ENCODE peak calls at places on chromosomes 7 and 10, in seven cellular contexts. One of them, this sample, is unnamed.

GRCh38 chr7:116834815-116835533 is 27.4 kb upstream of the CAPZA2 start:
- DNase-seq in AG08395: peak
- DNase-seq in CD14-positive monocyte: no peak
- DNase-seq in activated CD4-positive, CD25-positive, alpha-beta regulatory T cell treated with anti-CD3 and anti-CD28 coated beads, Interleukin-2, amount 50 U/mL, for 72 hours: no peak
- DNase-seq in activated T-helper 1 cell treated with anti-CD3 and anti-CD28 coated beads, Interleukin-12 subunit alpha, Interleukin-12 subunit beta, Interleukin-2, Interleukin-4 antibody, amounts not matched to agents 30 ng/mL and 10 ng/mL and 1 ng/mL, durations not matched to agents 14 hours and 24 hours and 36 hours: no peak
- DNase-seq in midbrain: no peak
- DNase-seq in stimulated activated CD8-positive, alpha-beta memory T cell treated with anti-CD3 and anti-CD28 coated beads, Interleukin-4, amount 100 ng/mL, for 4 hours: no peak
- DNase-seq in this sample: peak

GRCh38 chr10:60235001-60235400 is 154.7 kb downstream of the ANK3 start:
- DNase-seq in AG08395: peak
- DNase-seq in CD14-positive monocyte: no peak
- DNase-seq in activated CD4-positive, CD25-positive, alpha-beta regulatory T cell treated with anti-CD3 and anti-CD28 coated beads, Interleukin-2, amount 50 U/mL, for 72 hours: no peak
- DNase-seq in midbrain: peak
- DNase-seq in stimulated activated CD8-positive, alpha-beta memory T cell treated with anti-CD3 and anti-CD28 coated beads, Interleukin-4, amount 100 ng/mL, for 4 hours: no peak
- DNase-seq in activated T-helper 1 cell treated with anti-CD3 and anti-CD28 coated beads, Interleukin-12 subunit alpha, Interleukin-12 subunit beta, Interleukin-2, Interleukin-4 antibody, amounts not matched to agents 30 ng/mL and 10 ng/mL and 1 ng/mL, durations not matched to agents 14 hours and 24 hours and 36 hours: no peak
- DNase-seq in this sample: peak

GRCh38 chr10:1169186-1169885 is 113.2 kb downstream of the WDR37 start:
- DNase-seq in AG08395: no peak
- DNase-seq in activated CD4-positive, CD25-positive, alpha-beta regulatory T cell treated with anti-CD3 and anti-CD28 coated beads, Interleukin-2, amount 50 U/mL, for 72 hours: no peak
- DNase-seq in midbrain: no peak
- DNase-seq in CD14-positive monocyte: no peak
- DNase-seq in activated T-helper 1 cell treated with anti-CD3 and anti-CD28 coated beads, Interleukin-12 subunit alpha, Interleukin-12 subunit beta, Interleukin-2, Interleukin-4 antibody, amounts not matched to agents 30 ng/mL and 10 ng/mL and 1 ng/mL, durations not matched to agents 14 hours and 24 hours and 36 hours: no peak
- DNase-seq in stimulated activated CD8-positive, alpha-beta memory T cell treated with anti-CD3 and anti-CD28 coated beads, Interleukin-4, amount 100 ng/mL, for 4 hours: no peak
- DNase-seq in this sample: no peak

GRCh38 chr7:139650429-139651100 is 127.1 kb downstream of the CLEC2L start:
- DNase-seq in activated CD4-positive, CD25-positive, alpha-beta regulatory T cell treated with anti-CD3 and anti-CD28 coated beads, Interleukin-2, amount 50 U/mL, for 72 hours: no peak
- DNase-seq in activated T-helper 1 cell treated with anti-CD3 and anti-CD28 coated beads, Interleukin-12 subunit alpha, Interleukin-12 subunit beta, Interleukin-2, Interleukin-4 antibody, amounts not matched to agents 30 ng/mL and 10 ng/mL and 1 ng/mL, durations not matched to agents 14 hours and 24 hours and 36 hours: no peak
- DNase-seq in stimulated activated CD8-positive, alpha-beta memory T cell treated with anti-CD3 and anti-CD28 coated beads, Interleukin-4, amount 100 ng/mL, for 4 hours: no peak
- DNase-seq in CD14-positive monocyte: no peak
- DNase-seq in midbrain: no peak
- DNase-seq in AG08395: no peak
- DNase-seq in this sample: no peak

GRCh38 chr7:20791523-20791879 is 4.8 kb upstream of the SP8 start:
- DNase-seq in midbrain: no peak
- DNase-seq in activated CD4-positive, CD25-positive, alpha-beta regulatory T cell treated with anti-CD3 and anti-CD28 coated beads, Interleukin-2, amount 50 U/mL, for 72 hours: no peak
- DNase-seq in CD14-positive monocyte: no peak
- DNase-seq in AG08395: no peak
- DNase-seq in stimulated activated CD8-positive, alpha-beta memory T cell treated with anti-CD3 and anti-CD28 coated beads, Interleukin-4, amount 100 ng/mL, for 4 hours: no peak
- DNase-seq in activated T-helper 1 cell treated with anti-CD3 and anti-CD28 coated beads, Interleukin-12 subunit alpha, Interleukin-12 subunit beta, Interleukin-2, Interleukin-4 antibody, amounts not matched to agents 30 ng/mL and 10 ng/mL and 1 ng/mL, durations not matched to agents 14 hours and 24 hours and 36 hours: no peak
- DNase-seq in this sample: no peak

GRCh38 chr10:70729763-70730357 is 55.3 kb downstream of the TBATA start:
- DNase-seq in AG08395: no peak
- DNase-seq in midbrain: peak
- DNase-seq in activated T-helper 1 cell treated with anti-CD3 and anti-CD28 coated beads, Interleukin-12 subunit alpha, Interleukin-12 subunit beta, Interleukin-2, Interleukin-4 antibody, amounts not matched to agents 30 ng/mL and 10 ng/mL and 1 ng/mL, durations not matched to agents 14 hours and 24 hours and 36 hours: no peak
- DNase-seq in CD14-positive monocyte: no peak
- DNase-seq in activated CD4-positive, CD25-positive, alpha-beta regulatory T cell treated with anti-CD3 and anti-CD28 coated beads, Interleukin-2, amount 50 U/mL, for 72 hours: no peak
- DNase-seq in stimulated activated CD8-positive, alpha-beta memory T cell treated with anti-CD3 and anti-CD28 coated beads, Interleukin-4, amount 100 ng/mL, for 4 hours: no peak
- DNase-seq in this sample: peak

GRCh38 chr7:47428780-47429472 is 153.0 kb downstream of the TNS3 start:
- DNase-seq in activated T-helper 1 cell treated with anti-CD3 and anti-CD28 coated beads, Interleukin-12 subunit alpha, Interleukin-12 subunit beta, Interleukin-2, Interleukin-4 antibody, amounts not matched to agents 30 ng/mL and 10 ng/mL and 1 ng/mL, durations not matched to agents 14 hours and 24 hours and 36 hours: no peak
- DNase-seq in activated CD4-positive, CD25-positive, alpha-beta regulatory T cell treated with anti-CD3 and anti-CD28 coated beads, Interleukin-2, amount 50 U/mL, for 72 hours: no peak
- DNase-seq in AG08395: no peak
- DNase-seq in stimulated activated CD8-positive, alpha-beta memory T cell treated with anti-CD3 and anti-CD28 coated beads, Interleukin-4, amount 100 ng/mL, for 4 hours: no peak
- DNase-seq in midbrain: no peak
- DNase-seq in CD14-positive monocyte: no peak
- DNase-seq in this sample: no peak

GRCh38 chr10:118918689-118919088 is 110.8 kb upstream of the NANOS1 start:
- DNase-seq in AG08395: no peak
- DNase-seq in CD14-positive monocyte: no peak
- DNase-seq in midbrain: no peak
- DNase-seq in activated CD4-positive, CD25-positive, alpha-beta regulatory T cell treated with anti-CD3 and anti-CD28 coated beads, Interleukin-2, amount 50 U/mL, for 72 hours: no peak
- DNase-seq in stimulated activated CD8-positive, alpha-beta memory T cell treated with anti-CD3 and anti-CD28 coated beads, Interleukin-4, amount 100 ng/mL, for 4 hours: no peak
- DNase-seq in activated T-helper 1 cell treated with anti-CD3 and anti-CD28 coated beads, Interleukin-12 subunit alpha, Interleukin-12 subunit beta, Interleukin-2, Interleukin-4 antibody, amounts not matched to agents 30 ng/mL and 10 ng/mL and 1 ng/mL, durations not matched to agents 14 hours and 24 hours and 36 hours: no peak
- DNase-seq in this sample: no peak

GRCh38 chr7:67618569-67619543 is 622.2 kb downstream of the TYW1 start:
- DNase-seq in stimulated activated CD8-positive, alpha-beta memory T cell treated with anti-CD3 and anti-CD28 coated beads, Interleukin-4, amount 100 ng/mL, for 4 hours: no peak
- DNase-seq in activated CD4-positive, CD25-positive, alpha-beta regulatory T cell treated with anti-CD3 and anti-CD28 coated beads, Interleukin-2, amount 50 U/mL, for 72 hours: no peak
- DNase-seq in activated T-helper 1 cell treated with anti-CD3 and anti-CD28 coated beads, Interleukin-12 subunit alpha, Interleukin-12 subunit beta, Interleukin-2, Interleukin-4 antibody, amounts not matched to agents 30 ng/mL and 10 ng/mL and 1 ng/mL, durations not matched to agents 14 hours and 24 hours and 36 hours: no peak
- DNase-seq in CD14-positive monocyte: no peak
- DNase-seq in AG08395: peak
- DNase-seq in midbrain: no peak
- DNase-seq in this sample: no peak

GRCh38 chr10:25294032-25294926 is 119.5 kb downstream of the GPR158 start:
- DNase-seq in activated CD4-positive, CD25-positive, alpha-beta regulatory T cell treated with anti-CD3 and anti-CD28 coated beads, Interleukin-2, amount 50 U/mL, for 72 hours: no peak
- DNase-seq in activated T-helper 1 cell treated with anti-CD3 and anti-CD28 coated beads, Interleukin-12 subunit alpha, Interleukin-12 subunit beta, Interleukin-2, Interleukin-4 antibody, amounts not matched to agents 30 ng/mL and 10 ng/mL and 1 ng/mL, durations not matched to agents 14 hours and 24 hours and 36 hours: no peak
- DNase-seq in AG08395: peak
- DNase-seq in midbrain: no peak
- DNase-seq in CD14-positive monocyte: no peak
- DNase-seq in stimulated activated CD8-positive, alpha-beta memory T cell treated with anti-CD3 and anti-CD28 coated beads, Interleukin-4, amount 100 ng/mL, for 4 hours: no peak
- DNase-seq in this sample: no peak

GRCh38 chr7:80934286-80934685 is 15.4 kb upstream of the SEMA3C start:
- DNase-seq in activated CD4-positive, CD25-positive, alpha-beta regulatory T cell treated with anti-CD3 and anti-CD28 coated beads, Interleukin-2, amount 50 U/mL, for 72 hours: no peak
- DNase-seq in activated T-helper 1 cell treated with anti-CD3 and anti-CD28 coated beads, Interleukin-12 subunit alpha, Interleukin-12 subunit beta, Interleukin-2, Interleukin-4 antibody, amounts not matched to agents 30 ng/mL and 10 ng/mL and 1 ng/mL, durations not matched to agents 14 hours and 24 hours and 36 hours: no peak
- DNase-seq in stimulated activated CD8-positive, alpha-beta memory T cell treated with anti-CD3 and anti-CD28 coated beads, Interleukin-4, amount 100 ng/mL, for 4 hours: no peak
- DNase-seq in AG08395: peak
- DNase-seq in CD14-positive monocyte: no peak
- DNase-seq in midbrain: no peak
- DNase-seq in this sample: no peak

GRCh38 chr10:74082319-74082718 is 68.3 kb downstream of the AP3M1 start:
- DNase-seq in activated T-helper 1 cell treated with anti-CD3 and anti-CD28 coated beads, Interleukin-12 subunit alpha, Interleukin-12 subunit beta, Interleukin-2, Interleukin-4 antibody, amounts not matched to agents 30 ng/mL and 10 ng/mL and 1 ng/mL, durations not matched to agents 14 hours and 24 hours and 36 hours: no peak
- DNase-seq in AG08395: no peak
- DNase-seq in activated CD4-positive, CD25-positive, alpha-beta regulatory T cell treated with anti-CD3 and anti-CD28 coated beads, Interleukin-2, amount 50 U/mL, for 72 hours: no peak
- DNase-seq in stimulated activated CD8-positive, alpha-beta memory T cell treated with anti-CD3 and anti-CD28 coated beads, Interleukin-4, amount 100 ng/mL, for 4 hours: no peak
- DNase-seq in midbrain: no peak
- DNase-seq in CD14-positive monocyte: no peak
- DNase-seq in this sample: no peak

GRCh38 chr7:144785491-144785890 is 50.4 kb downstream of the TPK1 start:
- DNase-seq in activated T-helper 1 cell treated with anti-CD3 and anti-CD28 coated beads, Interleukin-12 subunit alpha, Interleukin-12 subunit beta, Interleukin-2, Interleukin-4 antibody, amounts not matched to agents 30 ng/mL and 10 ng/mL and 1 ng/mL, durations not matched to agents 14 hours and 24 hours and 36 hours: no peak
- DNase-seq in stimulated activated CD8-positive, alpha-beta memory T cell treated with anti-CD3 and anti-CD28 coated beads, Interleukin-4, amount 100 ng/mL, for 4 hours: no peak
- DNase-seq in CD14-positive monocyte: no peak
- DNase-seq in activated CD4-positive, CD25-positive, alpha-beta regulatory T cell treated with anti-CD3 and anti-CD28 coated beads, Interleukin-2, amount 50 U/mL, for 72 hours: no peak
- DNase-seq in AG08395: no peak
- DNase-seq in midbrain: no peak
- DNase-seq in this sample: peak

GRCh38 chr10:112333452-112333851 is 40.5 kb upstream of the ACSL5 start:
- DNase-seq in AG08395: no peak
- DNase-seq in CD14-positive monocyte: no peak
- DNase-seq in activated T-helper 1 cell treated with anti-CD3 and anti-CD28 coated beads, Interleukin-12 subunit alpha, Interleukin-12 subunit beta, Interleukin-2, Interleukin-4 antibody, amounts not matched to agents 30 ng/mL and 10 ng/mL and 1 ng/mL, durations not matched to agents 14 hours and 24 hours and 36 hours: no peak
- DNase-seq in stimulated activated CD8-positive, alpha-beta memory T cell treated with anti-CD3 and anti-CD28 coated beads, Interleukin-4, amount 100 ng/mL, for 4 hours: no peak
- DNase-seq in activated CD4-positive, CD25-positive, alpha-beta regulatory T cell treated with anti-CD3 and anti-CD28 coated beads, Interleukin-2, amount 50 U/mL, for 72 hours: no peak
- DNase-seq in midbrain: no peak
- DNase-seq in this sample: no peak

GRCh38 chr7:95582578-95583293 is 13.6 kb downstream of the PDK4 start:
- DNase-seq in CD14-positive monocyte: no peak
- DNase-seq in AG08395: no peak
- DNase-seq in midbrain: no peak
- DNase-seq in activated T-helper 1 cell treated with anti-CD3 and anti-CD28 coated beads, Interleukin-12 subunit alpha, Interleukin-12 subunit beta, Interleukin-2, Interleukin-4 antibody, amounts not matched to agents 30 ng/mL and 10 ng/mL and 1 ng/mL, durations not matched to agents 14 hours and 24 hours and 36 hours: no peak
- DNase-seq in activated CD4-positive, CD25-positive, alpha-beta regulatory T cell treated with anti-CD3 and anti-CD28 coated beads, Interleukin-2, amount 50 U/mL, for 72 hours: no peak
- DNase-seq in stimulated activated CD8-positive, alpha-beta memory T cell treated with anti-CD3 and anti-CD28 coated beads, Interleukin-4, amount 100 ng/mL, for 4 hours: no peak
- DNase-seq in this sample: no peak

GRCh38 chr10:111142082-111142481 is 65.3 kb downstream of the ADRA2A start:
- DNase-seq in stimulated activated CD8-positive, alpha-beta memory T cell treated with anti-CD3 and anti-CD28 coated beads, Interleukin-4, amount 100 ng/mL, for 4 hours: no peak
- DNase-seq in midbrain: no peak
- DNase-seq in activated CD4-positive, CD25-positive, alpha-beta regulatory T cell treated with anti-CD3 and anti-CD28 coated beads, Interleukin-2, amount 50 U/mL, for 72 hours: no peak
- DNase-seq in CD14-positive monocyte: no peak
- DNase-seq in AG08395: no peak
- DNase-seq in activated T-helper 1 cell treated with anti-CD3 and anti-CD28 coated beads, Interleukin-12 subunit alpha, Interleukin-12 subunit beta, Interleukin-2, Interleukin-4 antibody, amounts not matched to agents 30 ng/mL and 10 ng/mL and 1 ng/mL, durations not matched to agents 14 hours and 24 hours and 36 hours: no peak
- DNase-seq in this sample: no peak

GRCh38 chr10:101397140-101397539 is 43.2 kb downstream of the BTRC start:
- DNase-seq in AG08395: peak
- DNase-seq in midbrain: peak
- DNase-seq in activated CD4-positive, CD25-positive, alpha-beta regulatory T cell treated with anti-CD3 and anti-CD28 coated beads, Interleukin-2, amount 50 U/mL, for 72 hours: no peak
- DNase-seq in CD14-positive monocyte: no peak
- DNase-seq in activated T-helper 1 cell treated with anti-CD3 and anti-CD28 coated beads, Interleukin-12 subunit alpha, Interleukin-12 subunit beta, Interleukin-2, Interleukin-4 antibody, amounts not matched to agents 30 ng/mL and 10 ng/mL and 1 ng/mL, durations not matched to agents 14 hours and 24 hours and 36 hours: peak
- DNase-seq in stimulated activated CD8-positive, alpha-beta memory T cell treated with anti-CD3 and anti-CD28 coated beads, Interleukin-4, amount 100 ng/mL, for 4 hours: no peak
- DNase-seq in this sample: peak

GRCh38 chr7:14191686-14192098 is 202.2 kb upstream of the ETV1 start:
- DNase-seq in activated CD4-positive, CD25-positive, alpha-beta regulatory T cell treated with anti-CD3 and anti-CD28 coated beads, Interleukin-2, amount 50 U/mL, for 72 hours: no peak
- DNase-seq in midbrain: no peak
- DNase-seq in stimulated activated CD8-positive, alpha-beta memory T cell treated with anti-CD3 and anti-CD28 coated beads, Interleukin-4, amount 100 ng/mL, for 4 hours: no peak
- DNase-seq in activated T-helper 1 cell treated with anti-CD3 and anti-CD28 coated beads, Interleukin-12 subunit alpha, Interleukin-12 subunit beta, Interleukin-2, Interleukin-4 antibody, amounts not matched to agents 30 ng/mL and 10 ng/mL and 1 ng/mL, durations not matched to agents 14 hours and 24 hours and 36 hours: no peak
- DNase-seq in AG08395: peak
- DNase-seq in CD14-positive monocyte: no peak
- DNase-seq in this sample: no peak

GRCh38 chr10:43272030-43272429 is 5.2 kb upstream of the RASGEF1A start:
- DNase-seq in activated CD4-positive, CD25-positive, alpha-beta regulatory T cell treated with anti-CD3 and anti-CD28 coated beads, Interleukin-2, amount 50 U/mL, for 72 hours: no peak
- DNase-seq in midbrain: no peak
- DNase-seq in stimulated activated CD8-positive, alpha-beta memory T cell treated with anti-CD3 and anti-CD28 coated beads, Interleukin-4, amount 100 ng/mL, for 4 hours: no peak
- DNase-seq in CD14-positive monocyte: no peak
- DNase-seq in activated T-helper 1 cell treated with anti-CD3 and anti-CD28 coated beads, Interleukin-12 subunit alpha, Interleukin-12 subunit beta, Interleukin-2, Interleukin-4 antibody, amounts not matched to agents 30 ng/mL and 10 ng/mL and 1 ng/mL, durations not matched to agents 14 hours and 24 hours and 36 hours: no peak
- DNase-seq in AG08395: no peak
- DNase-seq in this sample: no peak

This sample was measured in cerebellar cortex.